ENCODE peak calls at places on chromosomes 3 and 15, in ten cellular contexts. F is stimulated activated CD8-positive, alpha-beta memory T cell treated with anti-CD3 and anti-CD28 coated beads, Interleukin-2, amount 100 ng/mL, for 48 hours; R is stimulated activated CD4-positive, alpha-beta T cell treated with anti-CD3 and anti-CD28 coated beads, Interleukin-15, amount 100 ng/mL, for 1 hour; Q is NCI-H2081; H is RWPE2; C is NAMALWA; E is NCI-H524; B is GM04504; M is mesothelial cell of epicardium; A is T-helper 9 cell. T is an unnamed sample.

GRCh38 chr3:171257251-171258179 is 202.7 kb downstream of the TNIK start:
- DNase-seq in E (no peak), R (no peak), C (no peak), H (no peak), A (no peak), Q (no peak), B (peak), F (no peak), M (no peak), T (no peak)

GRCh38 chr3:24192004-24192403 is 246.9 kb downstream of the NR1D2 start:
- DNase-seq in B (no peak), H (no peak), A (no peak), Q (no peak), C (no peak), M (no peak), R (no peak), F (no peak), E (peak), T (no peak)

GRCh38 chr3:110881069-110881468 is 190.5 kb upstream of the NECTIN3 start:
- DNase-seq in B (no peak), R (no peak), C (peak), Q (peak), H (peak), M (no peak), E (peak), F (no peak), A (no peak), T (no peak)

GRCh38 chr3:146221276-146221675 is 29.6 kb downstream of the PLSCR4 start:
- DNase-seq in B (no peak), E (no peak), C (no peak), F (no peak), H (no peak), M (no peak), R (no peak), Q (no peak), A (no peak), T (no peak)

GRCh38 chr3:158539414-158540014 is 31.5 kb upstream of the MLF1 start:
- DNase-seq in M (no peak), R (no peak), Q (peak), A (peak), C (peak), H (no peak), E (peak), B (no peak), F (peak), T (no peak)

GRCh38 chr3:37766797-37767776 is 94.6 kb upstream of the CTDSPL start:
- DNase-seq in B (no peak), F (no peak), C (no peak), E (no peak), R (no peak), A (no peak), H (no peak), M (no peak), Q (no peak), T (no peak)

GRCh38 chr3:192054881-192055280 is 593.9 kb downstream of the PYDC2 start:
- DNase-seq in A (no peak), B (no peak), F (no peak), R (no peak), M (no peak), H (no peak), C (no peak), E (no peak), Q (no peak), T (no peak)

GRCh38 chr3:129617381-129618185 is 11.1 kb upstream of the PLXND1 start:
- DNase-seq in M (no peak), H (no peak), E (no peak), A (no peak), C (no peak), B (no peak), R (no peak), F (no peak), Q (no peak), T (no peak)

GRCh38 chr3:82824491-82824890 is 1063.0 kb upstream of the GBE1 start:
- DNase-seq in M (no peak), Q (no peak), B (no peak), H (no peak), F (no peak), C (no peak), E (no peak), R (no peak), A (no peak), T (no peak)

GRCh38 chr3:195102609-195103467 is 168.1 kb downstream of the XXYLT1 start:
- DNase-seq in F (no peak), A (no peak), C (no peak), Q (no peak), E (no peak), H (no peak), R (no peak), B (peak), M (no peak), T (no peak)

GRCh38 chr3:119310052-119310451 is 15.9 kb downstream of the ARHGAP31 start:
- DNase-seq in E (no peak), Q (no peak), A (no peak), R (no peak), B (peak), M (no peak), C (no peak), H (no peak), F (no peak), T (no peak)

GRCh38 chr3:153055779-153056178 is 106.2 kb upstream of the RAP2B start:
- DNase-seq in Q (no peak), E (peak), F (no peak), C (no peak), B (no peak), H (no peak), R (no peak), M (no peak), A (no peak), T (no peak)

GRCh38 chr3:58173670-58174472 is 36.9 kb downstream of the DNASE1L3 start:
- DNase-seq in Q (peak), M (no peak), E (peak), F (no peak), A (no peak), H (no peak), R (no peak), C (peak), B (no peak), T (no peak)

GRCh38 chr15:83046558-83047127 is 20.4 kb downstream of the BTBD1 start:
- DNase-seq in B (no peak), H (no peak), C (no peak), M (no peak), A (no peak), Q (no peak), F (no peak), R (no peak), E (no peak), T (no peak)

GRCh38 chr3:101166150-101166549 is 154.2 kb downstream of the IMPG2 start:
- DNase-seq in Q (no peak), H (no peak), R (no peak), C (no peak), E (no peak), B (no peak), F (no peak), M (no peak), A (no peak), T (no peak)

GRCh38 chr3:126753191-126754160 is 49.4 kb downstream of the CHCHD6 start:
- DNase-seq in B (no peak), M (peak), Q (no peak), A (no peak), F (no peak), C (no peak), E (no peak), R (no peak), H (peak), T (no peak)

GRCh38 chr15:54840999-54841398 is 355.7 kb downstream of the RSL24D1 start:
- DNase-seq in E (no peak), A (no peak), R (no peak), F (no peak), C (peak), Q (no peak), H (peak), B (no peak), M (no peak), T (no peak)

GRCh38 chr15:86572368-86572841 is 492.7 kb downstream of the AGBL1 start:
- DNase-seq in A (no peak), B (no peak), E (no peak), F (no peak), R (no peak), Q (no peak), H (peak), M (no peak), C (no peak), T (no peak)

GRCh38 chr3:153572165-153572564 is 410.1 kb downstream of the RAP2B start:
- DNase-seq in E (no peak), B (no peak), M (no peak), Q (no peak), R (no peak), A (no peak), C (no peak), H (no peak), F (no peak), T (no peak)

GRCh38 chr15:57114070-57114469 is 195.6 kb downstream of the TCF12 start:
- DNase-seq in C (no peak), R (no peak), B (no peak), H (no peak), F (no peak), M (no peak), Q (no peak), A (no peak), E (no peak), T (no peak)

T was measured in thoracic aorta.